ENCODE peak calls at places on chromosomes 13 and 19, in five cellular contexts. B, Z, L, O and I are unnamed samples.

GRCh38 chr13:74062933-74063332 is 71.3 kb downstream of the KLF12 start:
- DNase-seq in B (no peak), L (no peak), Z (no peak), O (no peak), I (peak)

GRCh38 chr13:90868321-90868920 is 479.1 kb upstream of the MIR17HG start:
- DNase-seq in B (peak), Z (peak), O (peak), L (peak), I (peak)

GRCh38 chr19:22523940-22524339 is 101.8 kb upstream of the ZNF98 start:
- DNase-seq in O (no peak), B (no peak), L (no peak), Z (no peak), I (no peak)

GRCh38 chr13:110638814-110639806 is 23.8 kb downstream of the NAXD start:
- DNase-seq in Z (no peak), B (no peak), L (no peak), O (no peak), I (no peak)

GRCh38 chr13:50393641-50394040 is 378.4 kb downstream of the KCNRG start:
- DNase-seq in Z (no peak), L (peak), B (no peak), O (peak), I (no peak)

GRCh38 chr19:35490364-35490763 is at the start of gene KRTDAP:
- DNase-seq in O (no peak), Z (no peak), B (no peak), L (no peak), I (no peak)

GRCh38 chr19:35109395-35110112 is 6.1 kb upstream of the FXYD3 start:
- DNase-seq in B (no peak), Z (no peak), L (peak), O (peak), I (peak)

GRCh38 chr19:58474997-58475713 is 997 bp upstream of the ZNF446 start:
- DNase-seq in L (no peak), Z (no peak), O (no peak), B (no peak), I (no peak)

GRCh38 chr13:59112375-59112774 is 1051.4 kb downstream of the DIAPH3 start:
- DNase-seq in B (peak), Z (peak), L (peak), O (no peak), I (peak)

GRCh38 chr19:43624933-43625332 is 5.5 kb upstream of the ZNF428 start:
- DNase-seq in O (peak), Z (no peak), B (no peak), L (peak), I (peak)

GRCh38 chr13:41137951-41138350 is 5.3 kb upstream of the KBTBD6 start:
- DNase-seq in L (no peak), O (no peak), Z (peak), B (no peak), I (peak)

GRCh38 chr13:46648166-46648607 is 95.2 kb downstream of the LRCH1 start:
- DNase-seq in Z (peak), L (peak), O (peak), B (peak), I (peak)

GRCh38 chr13:113110852-113111315 is 5.3 kb downstream of the F7 start:
- DNase-seq in L (no peak), B (no peak), Z (no peak), O (no peak), I (no peak)

GRCh38 chr13:49303533-49304252 is 56.0 kb downstream of the CDADC1 start:
- DNase-seq in O (no peak), L (no peak), Z (no peak), B (no peak), I (peak)

GRCh38 chr13:51539887-51540286 is 44.4 kb upstream of the WDFY2 start:
- DNase-seq in L (no peak), B (no peak), O (no peak), Z (no peak), I (peak)

GRCh38 chr19:38308006-38308766 is 4.1 kb downstream of the C19orf33 start:
- DNase-seq in B (no peak), Z (no peak), L (no peak), O (no peak), I (no peak)

GRCh38 chr19:55116232-55117062 is 990 bp downstream of the PPP1R12C start:
- DNase-seq in B (peak), L (peak), O (peak), Z (peak), I (peak)

GRCh38 chr13:110920038-110920437 is 5.2 kb upstream of the ANKRD10 start:
- DNase-seq in L (no peak), Z (peak), B (no peak), O (no peak), I (no peak)

GRCh38 chr19:40571831-40572495 is 4.7 kb upstream of the SHKBP1 start:
- DNase-seq in O (no peak), Z (no peak), L (no peak), B (no peak), I (no peak)

GRCh38 chr13:40452038-40452666 is 214.3 kb downstream of the FOXO1 start:
- DNase-seq in O (no peak), L (no peak), Z (no peak), B (no peak), I (no peak)

GRCh38 chr19:2129022-2129421 is 22.3 kb downstream of the AP3D1 start:
- DNase-seq in L (no peak), O (no peak), Z (no peak), B (no peak), I (no peak)
- TF ChIP-seq EZH2phosphoT487 in L (no peak), O (no peak), Z (no peak), B (no peak), I (no peak)

GRCh38 chr19:42477117-42477516 is 34.4 kb upstream of the CXCL17 start:
- DNase-seq in O (no peak), B (no peak), Z (no peak), L (no peak), I (no peak)

GRCh38 chr19:42479736-42480135 is 37.0 kb upstream of the CXCL17 start:
- DNase-seq in Z (no peak), O (no peak), L (no peak), B (no peak), I (no peak)

GRCh38 chr19:42478765-42479307 is 36.1 kb upstream of the CXCL17 start:
- DNase-seq in Z (no peak), O (no peak), B (no peak), L (no peak), I (no peak)

GRCh38 chr19:42477933-42478332 is 35.2 kb upstream of the CXCL17 start:
- DNase-seq in B (no peak), L (no peak), O (no peak), Z (no peak), I (no peak)

GRCh38 chr19:42480335-42481095 is 37.8 kb upstream of the CXCL17 start:
- DNase-seq in L (no peak), O (no peak), Z (peak), B (peak), I (peak)
- TF ChIP-seq EZH2phosphoT487 in L (no peak), O (no peak), Z (no peak), B (no peak), I (no peak)

GRCh38 chr13:64446372-64446771 is 2783.8 kb downstream of the PCDH9 start:
- DNase-seq in Z (peak), B (peak), L (no peak), O (peak), I (no peak)
- TF ChIP-seq EZH2phosphoT487 in Z (no peak), B (no peak), L (no peak), O (no peak), I (no peak)

GRCh38 chr19:48480151-48480475 is 10.9 kb downstream of the CYTH2 start:
- DNase-seq in L (no peak), Z (no peak), B (no peak), O (peak), I (peak)

GRCh38 chr19:48480476-48481190 is 11.5 kb downstream of the CYTH2 start:
- DNase-seq in Z (no peak), L (no peak), B (no peak), O (peak), I (peak)

GRCh38 chr19:48481191-48481500 is 12.0 kb downstream of the CYTH2 start:
- DNase-seq in O (no peak), B (no peak), Z (no peak), L (no peak), I (no peak)

GRCh38 chr19:48478339-48479061 is 9.3 kb downstream of the CYTH2 start:
- DNase-seq in L (no peak), B (no peak), O (no peak), Z (no peak), I (no peak)

DNA sequence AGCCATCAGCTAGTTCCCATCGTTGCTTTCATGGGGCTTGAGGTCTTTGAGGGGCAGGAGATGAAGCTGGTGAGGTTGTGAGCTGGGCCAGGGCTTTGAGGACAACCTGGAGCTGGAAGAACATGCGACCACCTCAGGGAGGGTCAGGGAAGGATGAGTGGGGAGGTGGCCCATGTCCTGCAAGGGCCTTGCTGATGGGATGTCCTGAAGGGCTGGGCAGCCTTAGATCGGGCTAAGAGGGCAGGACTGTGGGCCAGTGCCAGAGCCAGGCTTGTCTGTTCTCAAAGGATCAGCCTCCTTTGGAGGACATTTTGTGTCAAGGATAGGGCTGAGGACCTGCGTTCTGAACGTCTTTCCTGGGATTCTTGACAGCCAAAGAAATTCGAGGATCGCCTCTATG is 10.5 kb downstream of the CYTH2 start:
- DNase-seq in L (no peak), B (no peak), O (peak), Z (no peak), I (no peak)
- TF ChIP-seq EZH2phosphoT487 in L (no peak), B (no peak), O (no peak), Z (no peak), I (no peak)

DNA sequence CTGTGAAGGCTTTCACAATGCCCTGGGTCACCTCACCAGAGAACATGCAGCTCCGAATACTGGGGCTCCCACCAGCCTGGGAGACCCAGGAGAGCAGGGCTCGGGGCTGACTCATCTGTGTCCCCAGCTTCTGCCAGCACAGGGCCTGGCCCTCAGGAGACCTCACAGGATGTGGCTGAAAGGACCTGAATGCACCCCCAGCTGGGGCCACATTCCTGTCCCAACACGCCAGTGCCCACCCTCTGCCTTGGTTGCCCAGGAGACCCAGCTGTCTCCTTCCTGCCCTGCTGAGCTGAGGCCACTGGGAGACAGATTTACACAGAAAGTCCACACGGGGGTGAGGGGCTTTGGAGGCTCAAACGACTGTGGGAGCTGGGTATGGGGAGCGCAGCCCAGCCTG is 11.9 kb downstream of the BCAT2 start:
- DNase-seq in B (no peak), Z (no peak), O (peak), L (peak), I (no peak)
- TF ChIP-seq EZH2phosphoT487 in B (no peak), Z (no peak), O (no peak), L (no peak), I (no peak)

GRCh38 chr19:16217671-16218464 is 20.2 kb downstream of the AP1M1 start:
- DNase-seq in B (no peak), Z (no peak), O (no peak), L (no peak), I (no peak)
- TF ChIP-seq EZH2phosphoT487 in B (no peak), Z (no peak), O (no peak), L (no peak), I (no peak)